ENCODE peak calls at places on chromosomes 11 and 22, in eight cellular contexts. One of them, this sample, is unnamed.

GRCh38 chr11:114110948-114111347 is 51.4 kb downstream of the ZBTB16 start:
- DNase-seq in HFF-Myc: no peak
- DNase-seq in NCI-H345: no peak
- DNase-seq in frontal cortex: no peak
- DNase-seq in CD4-positive, CD25-positive, alpha-beta regulatory T cell: no peak
- DNase-seq in putamen: no peak
- DNase-seq in psoas muscle: no peak
- DNase-seq in skeletal muscle cell: no peak
- DNase-seq in this sample: no peak

GRCh38 chr11:133955091-133955846 is 1.5 kb downstream of the IGSF9B start:
- DNase-seq in frontal cortex: no peak
- DNase-seq in CD4-positive, CD25-positive, alpha-beta regulatory T cell: peak; percentile 23
- DNase-seq in psoas muscle: no peak
- DNase-seq in NCI-H345: no peak
- DNase-seq in putamen: no peak
- DNase-seq in HFF-Myc: no peak
- DNase-seq in skeletal muscle cell: no peak
- DNase-seq in this sample: peak; percentile 86

GRCh38 chr11:100849009-100849913 is 162.2 kb downstream of the ARHGAP42 start:
- DNase-seq in skeletal muscle cell: peak; percentile 85
- DNase-seq in psoas muscle: no peak
- DNase-seq in HFF-Myc: peak; percentile 82
- DNase-seq in frontal cortex: no peak
- DNase-seq in NCI-H345: no peak
- DNase-seq in CD4-positive, CD25-positive, alpha-beta regulatory T cell: no peak
- DNase-seq in putamen: no peak
- DNase-seq in this sample: no peak

GRCh38 chr22:42685941-42686666 is 34.6 kb downstream of the A4GALT start:
- DNase-seq in frontal cortex: no peak
- DNase-seq in psoas muscle: peak; percentile 72
- DNase-seq in NCI-H345: peak; percentile 20
- DNase-seq in putamen: no peak
- DNase-seq in skeletal muscle cell: no peak
- DNase-seq in HFF-Myc: no peak
- DNase-seq in CD4-positive, CD25-positive, alpha-beta regulatory T cell: no peak
- DNase-seq in this sample: no peak

GRCh38 chr11:11842426-11843008 is 745 bp downstream of the USP47 start:
- DNase-seq in CD4-positive, CD25-positive, alpha-beta regulatory T cell: peak; percentile 70
- DNase-seq in frontal cortex: peak; percentile 29
- DNase-seq in NCI-H345: peak; percentile 65
- DNase-seq in psoas muscle: peak; percentile 35
- DNase-seq in putamen: peak; percentile 76
- DNase-seq in HFF-Myc: peak; percentile 52
- DNase-seq in skeletal muscle cell: peak; percentile 77
- DNase-seq in this sample: peak; percentile 37

GRCh38 chr11:113778111-113778910 is 1.3 kb upstream of the CLDN25 start:
- DNase-seq in HFF-Myc: no peak
- DNase-seq in CD4-positive, CD25-positive, alpha-beta regulatory T cell: no peak
- DNase-seq in frontal cortex: peak; percentile 56
- DNase-seq in putamen: peak; percentile 65
- DNase-seq in NCI-H345: no peak
- DNase-seq in psoas muscle: peak; percentile 21
- DNase-seq in skeletal muscle cell: no peak
- DNase-seq in this sample: peak; percentile 76

GRCh38 chr22:42885446-42885845 is 28.4 kb upstream of the ARFGAP3 start:
- DNase-seq in frontal cortex: no peak
- DNase-seq in CD4-positive, CD25-positive, alpha-beta regulatory T cell: no peak
- DNase-seq in HFF-Myc: no peak
- DNase-seq in putamen: no peak
- DNase-seq in NCI-H345: no peak
- DNase-seq in skeletal muscle cell: no peak
- DNase-seq in psoas muscle: no peak
- DNase-seq in this sample: no peak

GRCh38 chr11:111730871-111731591 is 35.2 kb downstream of the PPP2R1B start:
- DNase-seq in frontal cortex: no peak
- DNase-seq in putamen: no peak
- DNase-seq in psoas muscle: peak; percentile 74
- DNase-seq in skeletal muscle cell: no peak
- DNase-seq in CD4-positive, CD25-positive, alpha-beta regulatory T cell: no peak
- DNase-seq in HFF-Myc: no peak
- DNase-seq in NCI-H345: peak; percentile 51
- DNase-seq in this sample: peak; percentile 79

GRCh38 chr11:83895516-83895915 is 609.3 kb upstream of the CCDC90B start:
- DNase-seq in putamen: no peak
- DNase-seq in frontal cortex: no peak
- DNase-seq in psoas muscle: no peak
- DNase-seq in skeletal muscle cell: no peak
- DNase-seq in CD4-positive, CD25-positive, alpha-beta regulatory T cell: no peak
- DNase-seq in NCI-H345: no peak
- DNase-seq in HFF-Myc: no peak
- DNase-seq in this sample: no peak

GRCh38 chr11:123020968-123021367 is 39.3 kb upstream of the BSX start:
- DNase-seq in CD4-positive, CD25-positive, alpha-beta regulatory T cell: peak; percentile 29
- DNase-seq in skeletal muscle cell: peak; percentile 12
- DNase-seq in putamen: no peak
- DNase-seq in HFF-Myc: peak; percentile 21
- DNase-seq in frontal cortex: peak; percentile 30
- DNase-seq in NCI-H345: peak; percentile 59
- DNase-seq in psoas muscle: no peak
- DNase-seq in this sample: peak; percentile 38

GRCh38 chr11:20125927-20126326 is 34.3 kb downstream of the DBX1 start:
- DNase-seq in NCI-H345: no peak
- DNase-seq in CD4-positive, CD25-positive, alpha-beta regulatory T cell: no peak
- DNase-seq in frontal cortex: no peak
- DNase-seq in psoas muscle: no peak
- DNase-seq in HFF-Myc: no peak
- DNase-seq in putamen: no peak
- DNase-seq in skeletal muscle cell: no peak
- DNase-seq in this sample: no peak

GRCh38 chr11:116233581-116233980 is 539.2 kb downstream of the BUD13 start:
- DNase-seq in HFF-Myc: no peak
- DNase-seq in frontal cortex: no peak
- DNase-seq in putamen: no peak
- DNase-seq in CD4-positive, CD25-positive, alpha-beta regulatory T cell: no peak
- DNase-seq in skeletal muscle cell: no peak
- DNase-seq in psoas muscle: no peak
- DNase-seq in NCI-H345: no peak
- DNase-seq in this sample: no peak

GRCh38 chr11:5665051-5665450 is 19.8 kb downstream of the TRIM5 start:
- DNase-seq in CD4-positive, CD25-positive, alpha-beta regulatory T cell: no peak
- DNase-seq in psoas muscle: no peak
- DNase-seq in skeletal muscle cell: no peak
- DNase-seq in HFF-Myc: no peak
- DNase-seq in NCI-H345: no peak
- DNase-seq in frontal cortex: no peak
- DNase-seq in putamen: no peak
- DNase-seq in this sample: no peak

GRCh38 chr22:44802071-44802700 is 49.8 kb downstream of the ARHGAP8 start:
- DNase-seq in skeletal muscle cell: no peak
- DNase-seq in CD4-positive, CD25-positive, alpha-beta regulatory T cell: no peak
- DNase-seq in NCI-H345: no peak
- DNase-seq in HFF-Myc: no peak
- DNase-seq in putamen: no peak
- DNase-seq in psoas muscle: no peak
- DNase-seq in frontal cortex: no peak
- DNase-seq in this sample: no peak